ENCODE peak calls at places on chromosomes 16 and 17, in seven cellular contexts. D is stimulated activated CD4-positive, alpha-beta T cell treated with anti-CD3 and anti-CD28 coated beads, Interleukin-15, amount 100 ng/mL, for 1 hour; L is Daoy; N is fibroblast of the aortic adventitia; R is OCI-M1; Y is activated naive CD8-positive, alpha-beta T cell treated with anti-CD3 and anti-CD28 coated beads, Interleukin-2, amount 50 U/mL, for 24 hours; S is AG04450. T is an unnamed sample.

GRCh38 chr17:35801583-35802224 is 6.3 kb upstream of the MMP28 start:
- DNase-seq in D (no peak), L (no peak), N (peak; percentile 86), R (no peak), Y (no peak), S (no peak), T (peak; percentile 25)

GRCh38 chr17:82416264-82416663 is 1.9 kb upstream of the HEXD start:
- DNase-seq in D (no peak), L (no peak), N (no peak), R (no peak), Y (no peak), S (no peak), T (no peak)

GRCh38 chr16:53768593-53768992 is 64.6 kb downstream of the FTO start:
- DNase-seq in D (no peak), L (peak; percentile 79), N (peak; percentile 81), R (peak; percentile 60), Y (no peak), S (peak; percentile 51), T (peak; percentile 15)

GRCh38 chr17:81429353-81429774 is 34.1 kb downstream of the BAHCC1 start:
- DNase-seq in D (no peak), L (peak; percentile 92), N (peak; percentile 72), R (no peak), Y (no peak), S (peak; percentile 42), T (no peak)

GRCh38 chr17:50661795-50662391 is 27.2 kb downstream of the ABCC3 start:
- DNase-seq in D (no peak), L (peak; percentile 95), N (peak; percentile 90), R (peak; percentile 65), Y (peak; percentile 17), S (peak; percentile 64), T (peak; percentile 37)

GRCh38 chr17:17950347-17950746 is 21.9 kb downstream of the TOM1L2 start:
- DNase-seq in D (no peak), L (no peak), N (no peak), R (no peak), Y (no peak), S (no peak), T (no peak)

GRCh38 chr16:70737377-70738082 is 51.7 kb upstream of the MTSS2 start:
- DNase-seq in D (no peak), L (peak; percentile 14), N (peak; percentile 91), R (no peak), Y (peak; percentile 81), S (peak; percentile 97), T (peak; percentile 94)

GRCh38 chr16:56855936-56856335 is 9.1 kb upstream of the SLC12A3 start:
- DNase-seq in D (no peak), L (no peak), N (no peak), R (no peak), Y (no peak), S (no peak), T (no peak)

GRCh38 chr17:6323626-6324356 is 111.1 kb downstream of the AIPL1 start:
- DNase-seq in D (no peak), L (peak; percentile 88), N (no peak), R (no peak), Y (no peak), S (no peak), T (no peak)

GRCh38 chr17:76901542-76902197 is 33.5 kb downstream of the MGAT5B start:
- DNase-seq in D (no peak), L (no peak), N (no peak), R (no peak), Y (no peak), S (no peak), T (no peak)

GRCh38 chr16:84738255-84739038 is 38.6 kb downstream of the USP10 start:
- DNase-seq in D (peak; percentile 53), L (peak; percentile 72), N (peak; percentile 78), R (peak; percentile 89), Y (peak; percentile 75), S (peak; percentile 26), T (peak; percentile 89)

GRCh38 chr17:51153210-51154072 is at the start of gene NME1:
- DNase-seq in D (peak; percentile 95), L (peak; percentile 96), N (peak; percentile 100), R (peak; percentile 99), Y (peak; percentile 98), S (peak; percentile 99), T (peak; percentile 98)

GRCh38 chr16:74485916-74486315 is 64.6 kb upstream of the CLEC18B start:
- DNase-seq in D (no peak), L (no peak), N (no peak), R (no peak), Y (no peak), S (no peak), T (no peak)

GRCh38 chr16:80147021-80147680 is 393.6 kb upstream of the DYNLRB2 start:
- DNase-seq in D (no peak), L (no peak), N (no peak), R (no peak), Y (no peak), S (no peak), T (no peak)

GRCh38 chr17:81207610-81208581 is 14.9 kb downstream of the CEP131 start:
- DNase-seq in D (no peak), L (no peak), N (no peak), R (no peak), Y (no peak), S (no peak), T (peak; percentile 14)

GRCh38 chr17:8062807-8063483 is 24.1 kb downstream of the ALOX15B start:
- DNase-seq in D (no peak), L (no peak), N (peak; percentile 20), R (peak; percentile 84), Y (no peak), S (no peak), T (no peak)

GRCh38 chr16:75761111-75761510 is 34.8 kb upstream of the CPHXL start:
- DNase-seq in D (no peak), L (peak; percentile 4), N (peak; percentile 34), R (no peak), Y (no peak), S (no peak), T (no peak)

GRCh38 chr17:72362466-72363335 is 241.9 kb downstream of the SOX9 start:
- DNase-seq in D (no peak), L (peak; percentile 88), N (peak; percentile 53), R (no peak), Y (no peak), S (no peak), T (no peak)

GRCh38 chr16:4290236-4290830 is 17.5 kb upstream of the TFAP4 start:
- DNase-seq in D (no peak), L (peak; percentile 76), N (peak; percentile 51), R (peak; percentile 7), Y (no peak), S (no peak), T (no peak)

GRCh38 chr16:23379707-23380106 is 73.3 kb downstream of the COG7 start:
- DNase-seq in D (no peak), L (no peak), N (no peak), R (no peak), Y (no peak), S (no peak), T (no peak)

GRCh38 chr17:45936610-45937009 is 42.3 kb downstream of the MAPT start:
- DNase-seq in D (no peak), L (no peak), N (no peak), R (no peak), Y (no peak), S (no peak), T (no peak)

GRCh38 chr16:47927330-47927729 is 228.5 kb downstream of the ABCC12 start:
- DNase-seq in D (no peak), L (no peak), N (no peak), R (no peak), Y (no peak), S (no peak), T (no peak)

GRCh38 chr16:56558024-56558747 is 6.7 kb upstream of the MT4 start:
- DNase-seq in D (no peak), L (peak; percentile 96), N (peak; percentile 44), R (no peak), Y (no peak), S (peak; percentile 8), T (no peak)

GRCh38 chr16:81700071-81700779 is 78.9 kb upstream of the PLCG2 start:
- DNase-seq in D (no peak), L (no peak), N (no peak), R (no peak), Y (no peak), S (no peak), T (no peak)

GRCh38 chr17:81332118-81332834 is 37.2 kb upstream of the SLC38A10 start:
- DNase-seq in D (no peak), L (no peak), N (no peak), R (no peak), Y (no peak), S (no peak), T (no peak)

GRCh38 chr16:49487746-49488145 is 114.1 kb downstream of the C16orf78 start:
- DNase-seq in D (no peak), L (no peak), N (no peak), R (no peak), Y (no peak), S (no peak), T (no peak)